ENCODE peak calls at places on chromosomes 11 and 22, in nine cellular contexts. T is lower lobe of right lung; Q is activated T-cell treated with anti-CD3 and anti-CD28 coated beads for 48 hours; Z is stomach; A is NCI-H524; W is stimulated activated CD4-positive, alpha-beta T cell treated with anti-CD3 and anti-CD28 coated beads, Interleukin-12 subunit alpha, Interleukin-12 subunit beta, amount 100 ng/mL, for 4 hours; H is caudate nucleus; N is astrocyte of the hippocampus; I is NCI-H2029. V is an unnamed sample.

GRCh38 chr22:32579533-32580220 is 105.1 kb downstream of the FBXO7 start:
- DNase-seq in W (no peak), I (no peak), T (peak; percentile 51), A (no peak), Q (no peak), H (no peak), N (peak; percentile 42), Z (no peak), V (no peak)

GRCh38 chr11:67606477-67607295 is at the start of gene NDUFV1:
- DNase-seq in Z (peak; percentile 98), W (peak; percentile 98), A (peak; percentile 83), T (peak; percentile 98), H (peak; percentile 91), N (peak; percentile 98), Q (peak; percentile 96), I (peak; percentile 96), V (peak; percentile 42)

GRCh38 chr11:101346591-101346990 is 217.0 kb upstream of the PGR start:
- DNase-seq in H (no peak), I (no peak), Q (no peak), Z (no peak), A (no peak), T (no peak), N (peak; percentile 1), W (no peak), V (no peak)

GRCh38 chr11:106391771-106392412 is 314.4 kb downstream of the AASDHPPT start:
- DNase-seq in A (no peak), T (no peak), Q (no peak), N (peak; percentile 45), I (no peak), W (no peak), Z (no peak), H (no peak), V (no peak)

GRCh38 chr11:65087827-65088226 is 3.8 kb downstream of the ZFPL1 start:
- DNase-seq in Q (no peak), W (no peak), Z (no peak), I (no peak), N (no peak), A (no peak), H (no peak), T (no peak), V (no peak)

GRCh38 chr11:62757846-62758788 is 3.3 kb upstream of the POLR2G start:
- DNase-seq in Q (no peak), T (no peak), Z (no peak), I (no peak), H (no peak), W (no peak), N (no peak), A (no peak), V (no peak)

GRCh38 chr11:3091081-3091845 is 34.0 kb upstream of the CARS1 start:
- DNase-seq in I (no peak), A (no peak), W (no peak), N (no peak), Q (no peak), Z (no peak), T (peak; percentile 43), H (no peak), V (no peak)

GRCh38 chr22:44424131-44424711 is 73.8 kb downstream of the RTL6 start:
- DNase-seq in T (no peak), H (no peak), Z (no peak), N (no peak), W (no peak), Q (no peak), I (no peak), A (no peak), V (no peak)

GRCh38 chr11:110035339-110035738 is 57.9 kb upstream of the ZC3H12C start:
- DNase-seq in N (no peak), H (no peak), I (no peak), W (no peak), A (no peak), Q (no peak), T (no peak), Z (no peak), V (no peak)

GRCh38 chr11:93717501-93717900 is 23.8 kb downstream of the TAF1D start:
- DNase-seq in H (no peak), A (no peak), N (peak; percentile 80), W (no peak), I (no peak), T (no peak), Q (no peak), Z (no peak), V (no peak)

GRCh38 chr11:73334244-73335203 is 26.4 kb downstream of the ARHGEF17 start:
- DNase-seq in Q (no peak), W (no peak), H (no peak), T (no peak), A (no peak), N (peak; percentile 87), Z (peak; percentile 65), I (no peak), V (no peak)

GRCh38 chr22:46115388-46115678 is 35.0 kb upstream of the PPARA start:
- DNase-seq in H (no peak), A (no peak), T (no peak), Q (no peak), I (no peak), Z (no peak), N (no peak), W (no peak), V (no peak)

GRCh38 chr11:6362868-6363678 is 27.2 kb upstream of the SMPD1 start:
- DNase-seq in H (peak; percentile 37), I (peak; percentile 43), Z (peak; percentile 87), T (peak; percentile 81), Q (peak; percentile 64), N (peak; percentile 87), A (peak; percentile 63), W (peak; percentile 63), V (peak; percentile 53)

GRCh38 chr11:8613036-8613435 is 19.0 kb upstream of the STK33 start:
- DNase-seq in T (no peak), H (no peak), W (no peak), Z (no peak), N (no peak), Q (no peak), A (no peak), I (no peak), V (no peak)

GRCh38 chr11:100715163-100715792 is 28.2 kb downstream of the ARHGAP42 start:
- DNase-seq in Z (no peak), W (no peak), H (no peak), Q (no peak), N (no peak), T (no peak), I (no peak), A (no peak), V (no peak)

GRCh38 chr11:120627535-120628163 is 116.1 kb downstream of the GRIK4 start:
- DNase-seq in Q (no peak), H (no peak), I (no peak), A (no peak), N (no peak), T (peak; percentile 10), W (no peak), Z (no peak), V (no peak)

GRCh38 chr22:24728790-24729637 is 45.5 kb downstream of the PIWIL3 start:
- DNase-seq in Z (no peak), A (no peak), Q (no peak), W (no peak), H (no peak), T (no peak), I (no peak), N (no peak), V (peak; percentile 42)

GRCh38 chr11:26839911-26840705 is 118.2 kb upstream of the SLC5A12 start:
- DNase-seq in A (no peak), Z (no peak), W (no peak), I (no peak), T (no peak), Q (no peak), H (no peak), N (no peak), V (no peak)

GRCh38 chr22:46592390-46592872 is 27.8 kb upstream of the GRAMD4 start:
- DNase-seq in Q (peak; percentile 56), H (no peak), A (no peak), W (peak; percentile 34), T (peak; percentile 70), Z (no peak), N (peak; percentile 96), I (no peak), V (peak; percentile 43)

GRCh38 chr11:22539851-22540376 is 85.7 kb downstream of the FANCF start:
- DNase-seq in N (peak; percentile 56), Z (no peak), W (no peak), H (no peak), T (no peak), A (peak; percentile 26), I (no peak), Q (no peak), V (no peak)

GRCh38 chr11:59173964-59174663 is 2.2 kb downstream of the DTX4 start:
- DNase-seq in T (peak; percentile 80), N (peak; percentile 11), Z (peak; percentile 73), Q (no peak), W (no peak), A (no peak), I (no peak), H (no peak), V (no peak)

GRCh38 chr22:49084203-49084602 is 743.5 kb downstream of the BRD1 start:
- DNase-seq in H (no peak), N (no peak), T (no peak), Z (no peak), A (no peak), I (peak; percentile 78), W (no peak), Q (no peak), V (no peak)

GRCh38 chr11:110830344-110831141 is 118.3 kb upstream of the ARHGAP20 start:
- DNase-seq in N (peak; percentile 12), W (no peak), Q (no peak), A (no peak), I (no peak), T (no peak), H (no peak), Z (no peak), V (no peak)

GRCh38 chr11:119773016-119773415 is 44.0 kb upstream of the NECTIN1 start:
- DNase-seq in Q (no peak), A (no peak), T (no peak), I (peak; percentile 94), Z (no peak), N (no peak), H (peak; percentile 50), W (no peak), V (no peak)